ENCODE peak calls at places on chromosomes 13 and 19, in seven cellular contexts. C, Y, V, G, P, N and D are unnamed samples.

GRCh38 chr19:10116085-10116865 is 3.4 kb downstream of the EIF3G start:
- DNase-seq in C (no peak), G (no peak), N (no peak), V (no peak), Y (no peak), P (no peak), D (no peak)

GRCh38 chr13:107964356-107964755 is 251.0 kb downstream of the LIG4 start:
- DNase-seq in N (no peak), Y (peak; percentile 0), P (no peak), G (no peak), C (no peak), V (no peak), D (no peak)

GRCh38 chr19:53511933-53512374 is 26.0 kb upstream of the ZNF331 start:
- DNase-seq in C (peak; percentile 55), N (no peak), G (no peak), V (peak; percentile 40), Y (peak; percentile 71), P (peak; percentile 51), D (peak; percentile 11)

GRCh38 chr13:113665582-113666323 is 1.3 kb upstream of the GRK1 start:
- DNase-seq in P (no peak), Y (no peak), N (no peak), C (peak; percentile 23), G (no peak), V (peak; percentile 3), D (no peak)

GRCh38 chr13:109312399-109312798 is 474.0 kb downstream of the IRS2 start:
- DNase-seq in C (no peak), V (no peak), Y (no peak), G (no peak), N (no peak), P (no peak), D (no peak)

GRCh38 chr13:48580185-48580803 is 47.4 kb upstream of the RCBTB2 start:
- DNase-seq in P (peak; percentile 87), V (peak; percentile 60), N (peak; percentile 53), Y (peak; percentile 80), G (no peak), C (peak; percentile 70), D (peak; percentile 35)

GRCh38 chr13:31322025-31322424 is 122.2 kb downstream of the B3GLCT start:
- DNase-seq in N (no peak), G (no peak), C (no peak), V (peak; percentile 20), P (no peak), Y (peak; percentile 89), D (peak; percentile 11)

GRCh38 chr13:97749174-97749573 is 204.3 kb upstream of the IPO5 start:
- DNase-seq in C (no peak), G (no peak), N (no peak), P (no peak), Y (peak; percentile 39), V (no peak), D (no peak)

GRCh38 chr19:5695649-5696195 is 5.6 kb downstream of the RPL36 start:
- DNase-seq in P (no peak), C (no peak), Y (no peak), V (no peak), N (no peak), G (no peak), D (no peak)

GRCh38 chr13:98761126-98761978 is 8.9 kb upstream of the SLC15A1 start:
- DNase-seq in P (no peak), N (peak; percentile 28), G (no peak), V (no peak), C (no peak), Y (peak; percentile 67), D (peak; percentile 30)

GRCh38 chr13:28429685-28430290 is 65.1 kb downstream of the FLT1 start:
- DNase-seq in N (no peak), G (no peak), P (no peak), Y (peak; percentile 62), C (no peak), V (no peak), D (no peak)

GRCh38 chr13:60448907-60449510 is 52.0 kb downstream of the TDRD3 start:
- DNase-seq in C (no peak), N (peak; percentile 61), P (peak; percentile 24), Y (peak; percentile 81), V (no peak), G (no peak), D (peak; percentile 3)

GRCh38 chr13:33743438-33744368 is 74.2 kb upstream of the RFC3 start:
- DNase-seq in N (no peak), V (no peak), G (no peak), Y (peak; percentile 26), P (no peak), C (no peak), D (no peak)

GRCh38 chr13:70905035-70905434 is 796.8 kb upstream of the KLHL1 start:
- DNase-seq in C (no peak), N (no peak), P (no peak), Y (peak; percentile 66), G (no peak), V (no peak), D (no peak)

GRCh38 chr13:94956407-94957110 is 244.2 kb upstream of the SOX21 start:
- DNase-seq in N (no peak), C (no peak), G (no peak), V (no peak), Y (no peak), P (no peak), D (no peak)

GRCh38 chr13:51249254-51249653 is 27.1 kb downstream of the FAM124A start:
- DNase-seq in C (no peak), G (no peak), V (no peak), N (no peak), Y (no peak), P (no peak), D (no peak)

GRCh38 chr13:51252954-51253531 is 30.8 kb downstream of the FAM124A start:
- DNase-seq in N (no peak), G (no peak), Y (no peak), P (no peak), V (no peak), C (no peak), D (no peak)

GRCh38 chr13:51246411-51247298 is 24.5 kb downstream of the FAM124A start:
- DNase-seq in Y (no peak), N (no peak), V (peak; percentile 69), C (no peak), P (peak; percentile 65), G (no peak), D (no peak)

GRCh38 chr13:51251480-51251879 is 29.3 kb downstream of the FAM124A start:
- DNase-seq in P (no peak), N (no peak), C (no peak), Y (no peak), G (no peak), V (no peak), D (no peak)

GRCh38 chr13:51249767-51250741 is 27.9 kb downstream of the FAM124A start:
- DNase-seq in G (no peak), C (no peak), Y (no peak), P (no peak), N (no peak), V (no peak), D (no peak)
- TF ChIP-seq CTCF in G (peak; percentile 12), C (no peak), Y (peak; percentile 50), P (peak; percentile 42), N (peak; percentile 45), V (peak; percentile 40), D (peak; percentile 13)

GRCh38 chr19:35378356-35378755 is 7.5 kb downstream of the GPR42 start:
- DNase-seq in C (no peak), N (no peak), V (no peak), P (no peak), Y (no peak), G (no peak), D (no peak)
- TF ChIP-seq CTCF in C (no peak), N (no peak), V (no peak), P (no peak), Y (no peak), G (no peak), D (no peak)

DNA sequence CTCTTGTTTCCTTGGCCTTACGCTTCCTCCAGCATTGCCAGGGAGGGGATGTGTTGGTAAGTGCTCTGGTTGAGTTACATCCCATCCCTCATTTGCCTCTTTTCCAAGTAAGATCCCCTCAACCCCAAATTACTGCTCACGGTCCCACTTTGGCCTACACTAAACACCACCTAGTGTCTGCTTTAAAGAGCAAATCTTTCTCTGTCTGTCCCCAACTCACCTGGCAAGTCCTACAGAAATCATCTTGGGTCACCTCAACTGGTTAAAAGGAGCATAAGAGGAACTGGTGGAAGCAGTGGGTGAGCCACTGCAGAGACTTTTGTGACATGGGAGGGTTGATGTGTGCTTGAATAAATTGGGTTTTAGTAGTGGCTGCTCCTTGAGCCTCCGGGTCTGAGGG is 55.2 kb upstream of the SERPINE3 start:
- DNase-seq in Y (no peak), N (no peak), V (no peak), G (no peak), P (no peak), C (no peak), D (no peak)
- TF ChIP-seq CTCF in Y (no peak), N (no peak), V (no peak), G (no peak), P (no peak), C (no peak), D (no peak)

DNA sequence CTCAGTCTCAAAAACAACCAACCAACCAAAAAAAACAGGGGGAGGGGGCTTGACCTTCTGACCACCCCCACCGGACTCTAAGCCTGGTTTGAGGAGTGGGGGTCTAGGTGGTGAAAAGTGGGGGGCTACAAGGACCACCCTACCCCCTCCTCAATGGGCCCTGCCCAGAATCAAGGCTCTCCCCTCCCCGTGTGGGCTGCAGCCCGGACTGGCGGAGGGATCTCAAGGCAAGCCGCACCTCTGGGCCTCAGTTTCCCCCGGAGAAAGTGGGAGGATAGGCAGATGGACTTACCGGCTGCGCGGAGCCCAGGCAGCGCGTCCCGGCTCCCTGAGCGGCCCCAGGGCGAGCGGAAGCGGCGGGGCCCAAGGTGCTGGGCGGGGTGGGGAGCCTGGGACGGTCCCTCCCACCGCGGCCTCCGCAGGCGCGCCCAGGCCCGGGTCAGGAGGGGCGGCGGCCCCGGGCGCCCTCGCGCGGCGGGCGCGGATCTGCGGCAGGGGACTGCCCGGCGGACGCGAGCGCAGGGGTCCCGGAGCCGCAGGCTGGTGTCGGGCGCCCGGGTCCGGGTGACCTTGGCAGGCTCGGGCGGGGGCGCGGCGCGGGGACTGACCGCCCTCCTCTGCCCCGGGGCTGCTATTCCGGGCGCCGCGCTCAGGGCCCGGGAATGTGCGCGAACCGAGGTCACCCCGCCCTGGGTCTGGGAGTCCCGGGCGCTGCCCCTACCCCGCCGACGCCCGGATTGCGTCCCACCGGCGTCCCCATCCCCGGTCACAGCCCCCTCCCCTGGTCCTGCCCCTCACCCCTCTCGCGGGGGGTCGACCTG is at the start of gene ADAMTSL5:
- DNase-seq in P (peak; percentile 58), C (peak; percentile 66), Y (peak; percentile 63), N (no peak), G (no peak), V (peak; percentile 69), D (peak; percentile 32)
- TF ChIP-seq CTCF in P (peak; percentile 28), C (no peak), Y (no peak), N (no peak), G (peak; percentile 17), V (peak; percentile 31), D (no peak)